ENCODE peak calls at places on chromosomes 12 and 14, in four cellular contexts. Q is B cell, J is chondrocyte, G is endothelial cell. F is an unnamed sample.

GRCh38 chr12:102475355-102475754 is 5.0 kb downstream of the IGF1 start:
- DNase-seq in Q (no peak), G (no peak), J (no peak), F (no peak)

GRCh38 chr14:80403036-80403435 is 191.7 kb upstream of the DIO2 start:
- DNase-seq in G (no peak), J (no peak), Q (no peak), F (no peak)

GRCh38 chr14:104461676-104462443 is 117.7 kb upstream of the C14orf180 start:
- DNase-seq in G (no peak), Q (no peak), J (no peak), F (no peak)

GRCh38 chr12:56236985-56237384 is 7.1 kb downstream of the SLC39A5 start:
- DNase-seq in J (no peak), G (no peak), Q (no peak), F (no peak)

GRCh38 chr14:76376878-76377523 is 1.1 kb downstream of the ESRRB start:
- DNase-seq in J (no peak), Q (no peak), G (no peak), F (no peak)

GRCh38 chr12:110270125-110270962 is 10.7 kb upstream of the ATP2A2 start:
- DNase-seq in J (no peak), Q (no peak), G (no peak), F (no peak)

GRCh38 chr12:130169924-130170323 is 7.7 kb downstream of the FZD10 start:
- DNase-seq in J (no peak), Q (no peak), G (no peak), F (no peak)

GRCh38 chr12:19957578-19957977 is 410.8 kb upstream of the PDE3A start:
- DNase-seq in Q (no peak), J (no peak), G (no peak), F (no peak)

GRCh38 chr12:20376984-20377383 is 8.6 kb downstream of the PDE3A start:
- DNase-seq in Q (no peak), J (no peak), G (no peak), F (no peak)

GRCh38 chr12:39375206-39375808 is 67.6 kb downstream of the KIF21A start:
- DNase-seq in Q (no peak), J (no peak), G (no peak), F (no peak)

GRCh38 chr14:93548102-93548843 is 117.5 kb downstream of the UNC79 start:
- DNase-seq in G (no peak), Q (no peak), J (no peak), F (peak; percentile 30)

GRCh38 chr12:6953417-6954315 is 2.5 kb downstream of the PTPN6 start:
- DNase-seq in J (peak; percentile 78), G (peak; percentile 55), Q (peak; percentile 81), F (peak; percentile 84)

GRCh38 chr14:31326111-31326510 is 94.2 kb downstream of the HEATR5A start:
- DNase-seq in J (no peak), G (no peak), Q (no peak), F (no peak)

GRCh38 chr14:68363841-68364711 is 428.8 kb downstream of the ZFP36L1 start:
- DNase-seq in G (peak; percentile 73), Q (no peak), J (peak; percentile 84), F (no peak)

GRCh38 chr12:53751336-53752191 is at the start of gene CISTR:
- DNase-seq in J (no peak), Q (peak; percentile 79), G (no peak), F (peak; percentile 80)

GRCh38 chr12:66739266-66739665 is 60.4 kb upstream of the GRIP1 start:
- DNase-seq in Q (no peak), J (no peak), G (no peak), F (no peak)

GRCh38 chr12:41981758-41982157 is 162.9 kb downstream of the GXYLT1 start:
- DNase-seq in Q (no peak), G (no peak), J (no peak), F (no peak)

GRCh38 chr12:7362734-7363133 is 58.9 kb downstream of the ACSM4 start:
- DNase-seq in Q (no peak), G (no peak), J (no peak), F (no peak)

GRCh38 chr14:96053600-96054381 is 14.6 kb downstream of the C14orf132 start:
- DNase-seq in G (no peak), J (peak; percentile 84), Q (no peak), F (no peak)

GRCh38 chr12:120225852-120226640 is 25.1 kb upstream of the RPLP0 start:
- DNase-seq in G (no peak), Q (no peak), J (no peak), F (peak; percentile 74)
- TF ChIP-seq CTCF in G (no peak), Q (no peak), J (no peak), F (no peak)

DNA sequence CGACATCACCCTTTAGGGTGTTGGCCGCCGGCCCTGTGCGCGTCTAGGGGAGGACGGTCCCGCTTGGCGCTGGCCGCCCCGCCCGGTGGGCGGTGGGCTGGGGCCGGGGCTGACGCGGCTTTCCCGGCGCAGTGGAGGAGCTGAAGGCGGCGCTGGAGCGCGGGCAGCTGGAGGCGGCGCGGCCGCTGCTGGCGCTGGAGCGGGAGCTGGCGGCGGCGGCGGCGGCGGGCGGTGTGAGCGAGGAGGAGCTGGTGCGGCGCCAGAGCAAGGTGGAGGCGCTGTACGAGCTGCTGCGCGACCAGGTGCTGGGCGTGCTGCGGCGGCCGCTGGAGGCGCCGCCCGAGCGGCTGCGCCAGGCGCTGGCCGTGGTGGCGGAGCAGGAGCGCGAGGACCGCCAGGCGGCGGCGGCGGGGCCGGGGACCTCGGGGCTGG is 3.6 kb downstream of the TNFAIP2 start:
- DNase-seq in Q (no peak), J (no peak), G (peak; percentile 57), F (no peak)
- TF ChIP-seq CTCF in Q (no peak), J (peak; percentile 57), G (no peak), F (no peak)

DNA sequence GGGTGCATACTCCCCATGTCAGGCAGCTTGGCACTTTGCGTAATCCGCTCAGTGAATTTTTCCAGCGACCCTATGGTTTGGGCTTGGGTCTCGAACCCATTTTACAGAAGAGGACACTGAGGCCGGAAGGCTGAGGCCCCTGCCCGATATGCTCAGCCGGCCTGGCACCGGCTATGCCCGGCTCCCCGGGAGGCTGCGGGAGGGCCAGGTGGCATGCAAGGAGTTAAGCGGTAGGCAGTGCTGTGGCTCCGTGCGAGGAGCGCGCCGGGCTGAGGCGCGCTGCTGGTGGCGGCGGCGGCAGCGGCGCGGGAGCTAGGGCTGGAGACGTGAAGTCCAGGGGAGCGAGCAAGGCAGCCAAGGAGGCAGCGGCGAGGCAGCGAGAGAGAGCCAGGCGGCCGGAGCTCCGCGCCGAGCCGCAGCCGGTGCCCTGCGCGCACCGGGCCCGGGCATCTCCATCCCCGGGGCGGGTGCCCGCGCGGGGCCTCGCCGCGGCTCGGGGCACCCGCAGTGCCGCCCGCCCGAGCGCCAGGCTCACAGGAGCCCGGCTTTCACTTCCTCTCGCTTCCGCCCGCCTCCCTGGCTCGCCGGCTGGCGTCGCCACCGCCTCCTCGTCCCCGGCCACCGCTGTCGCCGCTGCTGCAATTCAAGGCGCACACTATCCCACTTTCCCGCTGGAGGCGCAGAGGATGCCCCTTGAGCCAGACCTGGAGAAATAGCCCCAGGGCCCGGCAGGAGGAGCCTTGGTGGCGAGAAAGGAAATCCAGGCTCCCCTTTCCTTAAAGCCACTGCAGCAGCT is at the start of gene WSCD2:
- DNase-seq in Q (peak; percentile 57), J (no peak), G (peak; percentile 74), F (no peak)
- TF ChIP-seq CTCF in Q (no peak), J (peak; percentile 64), G (no peak), F (no peak)

GRCh38 chr12:125151284-125151683 is 86.0 kb downstream of the AACS start:
- DNase-seq in J (no peak), G (no peak), Q (no peak), F (no peak)
- TF ChIP-seq CTCF in J (no peak), G (no peak), Q (no peak), F (no peak)

GRCh38 chr14:65373671-65374039 is 38.9 kb upstream of the FUT8 start:
- DNase-seq in J (no peak), Q (no peak), G (no peak), F (no peak)
- TF ChIP-seq CTCF in J (no peak), Q (no peak), G (no peak), F (no peak)

GRCh38 chr14:100653409-100653808 is 66.2 kb upstream of the BEGAIN start:
- DNase-seq in Q (peak; percentile 33), J (no peak), G (peak; percentile 55), F (no peak)
- TF ChIP-seq CTCF in Q (peak; percentile 20), J (peak; percentile 73), G (peak; percentile 78), F (peak; percentile 30)

GRCh38 chr14:99701260-99701659 is 17.2 kb downstream of the CYP46A1 start:
- DNase-seq in Q (no peak), G (no peak), J (no peak), F (no peak)

GRCh38 chr14:99704037-99704436 is 19.9 kb downstream of the CYP46A1 start:
- DNase-seq in G (no peak), J (no peak), Q (no peak), F (no peak)

GRCh38 chr14:99702115-99702514 is 18.0 kb downstream of the CYP46A1 start:
- DNase-seq in J (no peak), G (no peak), Q (no peak), F (no peak)

GRCh38 chr14:99706121-99706900 is 22.2 kb downstream of the CYP46A1 start:
- DNase-seq in J (no peak), G (no peak), Q (no peak), F (no peak)

DNA sequence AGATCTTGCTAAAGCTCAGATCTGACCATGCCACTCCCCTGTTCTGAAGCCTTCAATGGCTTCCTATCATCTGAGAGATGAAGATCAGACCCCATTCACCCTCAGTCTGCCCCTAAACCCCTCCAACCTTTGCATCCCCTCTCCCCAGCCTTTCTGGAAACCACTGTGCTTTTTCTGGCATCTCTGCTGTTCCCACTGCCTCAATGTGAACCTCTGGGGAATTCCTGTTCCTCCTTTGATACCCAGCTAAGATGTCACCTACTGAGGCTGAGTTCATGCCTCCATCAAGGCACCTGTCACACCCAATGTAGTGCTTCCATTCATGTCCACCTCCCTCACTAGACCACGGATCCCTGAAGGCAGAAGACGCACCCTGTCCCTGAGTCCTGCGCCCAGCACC is 19.3 kb downstream of the CYP46A1 start:
- DNase-seq in Q (no peak), G (no peak), J (no peak), F (no peak)
- TF ChIP-seq CTCF in Q (no peak), G (no peak), J (no peak), F (no peak)

F was measured in GM13976.